ENCODE peak calls at places on chromosomes 3 and 15, in four cellular contexts. F is A673, J is nephron progenitor cell, G is cardiac muscle cell. H is an unnamed sample.

GRCh38 chr3:99921986-99922385 is 104.3 kb downstream of the CMSS1 start:
- DNase-seq in F (no peak), J (no peak), G (no peak), H (no peak)

GRCh38 chr15:65368300-65368617 is 9.5 kb downstream of the IGDCC3 start:
- DNase-seq in F (no peak), J (peak), G (peak), H (peak)

GRCh38 chr3:150760431-150761200 is 2.4 kb downstream of the SIAH2 start:
- DNase-seq in F (no peak), J (no peak), G (no peak), H (no peak)

GRCh38 chr3:24401090-24401810 is 93.4 kb downstream of the THRB start:
- DNase-seq in F (no peak), J (no peak), G (no peak), H (no peak)

GRCh38 chr15:69272139-69272538 is 26.6 kb upstream of the PAQR5 start:
- DNase-seq in F (no peak), J (no peak), G (peak), H (no peak)

GRCh38 chr15:84656972-84657371 is 1.0 kb downstream of the NMB start:
- DNase-seq in F (no peak), J (no peak), G (no peak), H (no peak)

GRCh38 chr3:43784640-43785011 is 93.9 kb downstream of the ABHD5 start:
- DNase-seq in F (no peak), J (no peak), G (no peak), H (no peak)

GRCh38 chr3:10514407-10515069 is 9.2 kb upstream of the ATP2B2 start:
- DNase-seq in F (no peak), J (no peak), G (no peak), H (no peak)

GRCh38 chr15:65211157-65211982 is at the start of gene CILP:
- DNase-seq in F (peak), J (peak), G (peak), H (no peak)

GRCh38 chr15:40471105-40471777 is 457 bp downstream of the CHST14 start:
- DNase-seq in F (no peak), J (no peak), G (peak), H (peak)

GRCh38 chr3:39222939-39223338 is 30.5 kb upstream of the XIRP1 start:
- DNase-seq in F (no peak), J (no peak), G (no peak), H (no peak)

GRCh38 chr3:127464642-127465041 is 125.9 kb downstream of the TPRA1 start:
- DNase-seq in F (no peak), J (no peak), G (no peak), H (no peak)

GRCh38 chr3:23691343-23691895 is 114.3 kb upstream of the UBE2E1 start:
- DNase-seq in F (no peak), J (no peak), G (no peak), H (no peak)

GRCh38 chr15:49045691-49046112 is 544 bp downstream of the SECISBP2L start:
- DNase-seq in F (peak), J (no peak), G (peak), H (peak)

GRCh38 chr3:184037816-184038215 is 6.3 kb downstream of the HTR3D start:
- DNase-seq in F (no peak), J (no peak), G (no peak), H (no peak)

GRCh38 chr15:62506217-62506805 is 341.2 kb upstream of the C2CD4B start:
- DNase-seq in F (peak), J (no peak), G (peak), H (no peak)

GRCh38 chr15:67133738-67134576 is 68.6 kb downstream of the SMAD3 start:
- DNase-seq in F (no peak), J (peak), G (peak), H (no peak)

GRCh38 chr3:136932518-136932917 is 25.3 kb upstream of the IL20RB start:
- DNase-seq in F (no peak), J (no peak), G (peak), H (no peak)

GRCh38 chr15:28098766-28099554 is at the start of gene OCA2:
- DNase-seq in F (peak), J (peak), G (peak), H (peak)

GRCh38 chr3:3817870-3818269 is 18.6 kb downstream of the LRRN1 start:
- DNase-seq in F (no peak), J (no peak), G (no peak), H (no peak)

GRCh38 chr15:50058231-50058630 is 60.8 kb downstream of the ATP8B4 start:
- DNase-seq in F (no peak), J (no peak), G (peak), H (no peak)

GRCh38 chr3:196440041-196440537 is 7.9 kb upstream of the UBXN7 start:
- DNase-seq in F (peak), J (no peak), G (peak), H (no peak)

GRCh38 chr3:107062310-107062709 is 314.9 kb upstream of the CCDC54 start:
- DNase-seq in F (no peak), J (no peak), G (peak), H (no peak)

GRCh38 chr3:5576277-5577011 is 388.9 kb downstream of the EDEM1 start:
- DNase-seq in F (no peak), J (no peak), G (no peak), H (no peak)

GRCh38 chr15:84749111-84749991 is 959 bp downstream of the ZNF592 start:
- DNase-seq in F (peak), J (peak), G (peak), H (peak)

GRCh38 chr3:62375655-62376054 is 2.3 kb upstream of the FEZF2 start:
- DNase-seq in F (no peak), J (no peak), G (no peak), H (no peak)

GRCh38 chr3:62376906-62377865 is 3.8 kb upstream of the FEZF2 start:
- DNase-seq in F (no peak), J (no peak), G (no peak), H (peak)

GRCh38 chr3:62376187-62376720 is 2.9 kb upstream of the FEZF2 start:
- DNase-seq in F (no peak), J (no peak), G (no peak), H (no peak)

GRCh38 chr3:62379206-62379834 is 6.0 kb upstream of the FEZF2 start:
- DNase-seq in F (no peak), J (no peak), G (no peak), H (no peak)

GRCh38 chr3:62378329-62378789 is 5.0 kb upstream of the FEZF2 start:
- DNase-seq in F (no peak), J (no peak), G (no peak), H (peak)
- TF ChIP-seq CTCF in F (no peak), J (no peak), G (no peak), H (no peak)

DNA sequence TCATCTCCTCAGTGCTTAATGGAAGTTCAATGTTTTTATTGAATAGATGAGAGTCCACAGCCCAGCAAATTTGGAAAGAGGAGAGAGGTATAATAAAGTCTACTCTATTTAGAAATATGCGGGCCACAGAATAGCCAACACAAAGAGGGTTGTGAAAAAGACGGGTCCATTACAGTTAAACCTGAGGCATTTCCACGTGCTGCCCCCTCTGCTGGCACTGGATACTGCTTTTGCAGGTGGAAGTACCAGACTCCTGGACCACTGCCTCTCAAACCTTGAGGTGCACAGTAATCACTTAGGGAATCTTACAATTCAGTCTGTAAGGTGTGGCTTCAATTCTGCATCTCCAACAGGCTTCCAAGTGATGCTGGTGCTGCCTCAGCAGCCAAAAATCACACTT is 3.0 kb upstream of the TFDP2 start:
- DNase-seq in F (no peak), J (peak), G (no peak), H (peak)
- TF ChIP-seq CTCF in F (peak), J (peak), G (no peak), H (peak)

GRCh38 chr3:31696009-31696297 is 163.2 kb downstream of the STT3B start:
- DNase-seq in F (no peak), J (no peak), G (no peak), H (no peak)

GRCh38 chr3:31695280-31696008 is 162.7 kb downstream of the STT3B start:
- DNase-seq in F (peak), J (no peak), G (no peak), H (no peak)

GRCh38 chr3:31688847-31689246 is 156.1 kb downstream of the STT3B start:
- DNase-seq in F (no peak), J (no peak), G (no peak), H (no peak)

GRCh38 chr3:31693346-31693745 is 160.6 kb downstream of the STT3B start:
- DNase-seq in F (no peak), J (no peak), G (no peak), H (no peak)

GRCh38 chr3:31692714-31693113 is 160.0 kb downstream of the STT3B start:
- DNase-seq in F (peak), J (no peak), G (no peak), H (no peak)
- TF ChIP-seq CTCF in F (peak), J (no peak), G (no peak), H (no peak)

GRCh38 chr15:59762558-59762957 is 73.4 kb upstream of the BNIP2 start:
- DNase-seq in F (no peak), J (no peak), G (no peak), H (no peak)

DNA sequence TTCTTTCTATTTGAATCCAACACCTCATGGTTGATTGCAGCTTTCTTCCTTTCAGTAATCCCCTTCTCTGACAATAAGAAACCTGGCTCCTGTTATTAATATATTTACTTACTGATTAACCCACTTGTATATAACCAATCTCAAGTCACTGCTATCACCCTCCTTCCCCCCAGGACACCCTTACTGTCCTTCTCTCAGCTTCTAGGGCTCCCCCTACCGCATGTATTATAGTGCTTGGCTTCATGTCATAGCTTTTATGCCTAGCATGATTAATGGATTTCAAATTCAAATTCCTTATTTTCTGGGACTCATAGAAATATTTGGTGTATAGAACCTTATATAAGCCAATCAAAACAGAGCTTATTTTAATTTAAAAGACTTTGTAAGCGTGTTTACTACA is 75.7 kb upstream of the BNIP2 start:
- DNase-seq in F (peak), J (no peak), G (no peak), H (no peak)
- TF ChIP-seq CTCF in F (peak), J (no peak), G (no peak), H (no peak)

DNA sequence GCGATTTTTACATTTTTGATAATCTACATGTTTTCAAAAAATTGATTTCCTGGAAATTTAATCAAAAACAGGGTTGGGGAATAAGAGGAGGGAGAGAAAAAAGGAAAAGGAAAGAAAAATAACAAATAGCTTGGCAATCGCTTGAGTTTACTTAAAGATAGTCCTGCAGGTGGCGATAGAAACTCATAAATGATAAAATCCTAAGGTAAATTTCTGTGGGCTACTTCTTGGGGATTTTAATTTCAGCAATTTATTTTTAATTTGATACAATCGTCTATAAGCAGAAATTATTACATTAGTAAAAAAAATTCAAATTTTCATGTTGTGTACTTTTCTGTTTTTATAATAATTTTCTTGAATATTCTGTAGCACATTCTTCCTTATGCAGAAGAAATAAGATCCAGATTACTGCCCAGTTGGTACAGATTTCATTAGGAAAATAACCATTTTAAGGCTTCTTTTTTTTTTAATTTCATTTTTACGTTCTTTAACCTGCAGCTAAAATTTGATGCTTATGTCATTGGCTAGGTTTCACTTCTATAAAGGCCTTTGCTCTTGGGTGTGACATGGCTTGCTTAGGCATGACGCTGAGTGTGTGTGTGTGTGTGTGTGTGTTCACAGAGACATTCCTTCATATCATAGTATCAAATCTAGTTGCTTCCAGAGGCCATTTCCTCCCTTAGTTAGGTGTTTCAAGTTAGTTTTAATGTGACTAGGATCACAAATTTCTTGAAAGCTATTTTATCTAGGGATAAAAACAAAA is 181.8 kb downstream of the MCTP2 start:
- DNase-seq in F (peak), J (no peak), G (peak), H (no peak)
- TF ChIP-seq CTCF in F (peak), J (peak), G (peak), H (peak)

DNA sequence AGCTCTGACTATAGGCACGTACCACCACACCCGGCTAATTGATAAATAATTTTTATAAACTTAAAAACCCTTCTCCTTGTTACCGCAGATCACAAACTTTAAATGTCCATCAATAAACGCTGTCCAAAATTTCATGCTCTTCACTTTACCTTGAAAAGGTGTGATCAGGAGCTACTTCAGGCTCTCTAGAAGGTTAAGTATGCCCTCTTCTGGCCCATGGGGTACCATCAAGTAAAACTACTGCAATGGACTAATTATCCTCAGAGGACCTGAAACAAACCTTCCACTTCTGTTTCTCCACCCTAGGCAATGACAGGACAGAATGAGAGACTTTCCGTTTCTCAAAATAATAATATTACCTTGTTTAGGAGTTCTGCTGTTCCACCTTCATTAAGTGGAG is 9.2 kb downstream of the LZTFL1 start:
- DNase-seq in F (no peak), J (no peak), G (peak), H (no peak)
- TF ChIP-seq CTCF in F (no peak), J (peak), G (no peak), H (no peak)

DNA sequence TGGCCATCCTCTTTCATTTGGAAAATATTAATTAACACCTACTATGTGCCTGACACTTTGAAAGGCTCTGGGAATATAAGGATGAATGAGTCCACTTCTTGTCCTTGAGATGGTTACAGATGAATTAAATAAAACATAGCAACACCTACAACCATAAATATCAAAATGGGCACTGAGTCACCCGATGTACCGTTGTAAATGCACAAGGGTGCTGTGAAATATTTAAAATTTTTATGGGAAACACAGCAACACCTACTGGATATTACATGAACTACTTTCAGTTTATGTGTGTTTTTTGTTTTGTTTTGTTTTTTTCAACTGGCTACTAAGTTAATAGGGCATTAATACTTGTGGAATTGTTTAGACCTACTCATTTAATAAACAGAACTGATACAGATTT is 239.0 kb upstream of the NAALADL2 start:
- DNase-seq in F (peak), J (no peak), G (peak), H (no peak)
- TF ChIP-seq CTCF in F (peak), J (peak), G (peak), H (peak)

GRCh38 chr15:80636675-80637074 is 58.4 kb upstream of the ABHD17C start:
- DNase-seq in F (no peak), J (no peak), G (no peak), H (no peak)
- TF ChIP-seq CTCF in F (no peak), J (no peak), G (no peak), H (no peak)

H was measured in glutamatergic neuron.